ENCODE peak calls at places on chromosomes 11 and 22, in eight cellular contexts. N, U, T, Z, A, R, K and F are unnamed samples.

GRCh38 chr11:95338430-95338991 is 107.5 kb upstream of the SESN3 start:
- DNase-seq in N (no peak), U (no peak), T (no peak), Z (peak; percentile 62), A (no peak), R (no peak), K (no peak), F (no peak)

GRCh38 chr11:68380786-68381622 is 68.6 kb downstream of the LRP5 start:
- DNase-seq in N (no peak), U (no peak), T (no peak), Z (peak; percentile 55), A (no peak), R (no peak), K (no peak), F (no peak)

GRCh38 chr11:15911377-15912044 is 444.8 kb downstream of the SOX6 start:
- DNase-seq in N (no peak), U (no peak), T (no peak), Z (peak; percentile 21), A (no peak), R (no peak), K (no peak), F (peak; percentile 74)

GRCh38 chr11:26753738-26754504 is 32.1 kb upstream of the SLC5A12 start:
- DNase-seq in N (peak; percentile 2), U (peak; percentile 45), T (no peak), Z (peak; percentile 35), A (no peak), R (no peak), K (peak; percentile 56), F (peak; percentile 40)

GRCh38 chr22:42621505-42622002 is 6.9 kb upstream of the POLDIP3 start:
- DNase-seq in N (peak; percentile 50), U (peak; percentile 89), T (no peak), Z (peak; percentile 51), A (peak; percentile 81), R (peak; percentile 86), K (peak; percentile 47), F (no peak)

GRCh38 chr11:19525276-19525675 is 187.4 kb upstream of the NAV2 start:
- DNase-seq in N (no peak), U (no peak), T (peak; percentile 30), Z (no peak), A (no peak), R (no peak), K (no peak), F (no peak)

GRCh38 chr11:35917676-35918075 is 26.2 kb upstream of the LDLRAD3 start:
- DNase-seq in N (no peak), U (no peak), T (no peak), Z (no peak), A (no peak), R (no peak), K (no peak), F (no peak)

GRCh38 chr11:44775366-44776356 is 48.9 kb downstream of the TSPAN18 start:
- DNase-seq in N (peak; percentile 69), U (peak; percentile 69), T (no peak), Z (peak; percentile 60), A (peak; percentile 87), R (no peak), K (peak; percentile 39), F (no peak)

GRCh38 chr22:40436460-40437431 is 66.4 kb downstream of the SGSM3 start:
- DNase-seq in N (peak; percentile 53), U (peak; percentile 39), T (peak; percentile 88), Z (peak; percentile 70), A (peak; percentile 64), R (no peak), K (peak; percentile 41), F (no peak)

GRCh38 chr11:44207292-44207691 is 102.6 kb downstream of the ALX4 start:
- DNase-seq in N (no peak), U (no peak), T (no peak), Z (no peak), A (no peak), R (no peak), K (no peak), F (no peak)

GRCh38 chr11:288328-289144 is at the start of gene PGGHG:
- DNase-seq in N (no peak), U (peak; percentile 95), T (no peak), Z (no peak), A (no peak), R (no peak), K (no peak), F (no peak)

GRCh38 chr11:35857922-35858321 is 85.9 kb upstream of the LDLRAD3 start:
- DNase-seq in N (no peak), U (no peak), T (no peak), Z (no peak), A (no peak), R (no peak), K (no peak), F (no peak)

GRCh38 chr11:102111011-102111786 is 952 bp downstream of the YAP1 start:
- DNase-seq in N (no peak), U (peak; percentile 50), T (no peak), Z (peak; percentile 77), A (no peak), R (peak; percentile 79), K (peak; percentile 94), F (no peak)

GRCh38 chr11:126631399-126631798 is 275.9 kb downstream of the ST3GAL4 start:
- DNase-seq in N (no peak), U (no peak), T (no peak), Z (no peak), A (no peak), R (no peak), K (no peak), F (no peak)

GRCh38 chr22:23790819-23791736 is 4.3 kb downstream of the SMARCB1 start:
- DNase-seq in N (no peak), U (peak; percentile 79), T (no peak), Z (no peak), A (no peak), R (no peak), K (no peak), F (no peak)

GRCh38 chr11:57745206-57745605 is 3.9 kb downstream of the SELENOH start:
- DNase-seq in N (no peak), U (no peak), T (no peak), Z (no peak), A (no peak), R (no peak), K (no peak), F (no peak)
- TF ChIP-seq POLR2AphosphoS5 in N (no peak), U (no peak), T (no peak), Z (no peak), A (no peak), R (peak; percentile 35), K (no peak), F (no peak)

GRCh38 chr11:117419136-117419914 is 91.7 kb downstream of the CEP164 start:
- DNase-seq in N (no peak), U (no peak), T (no peak), Z (no peak), A (no peak), R (no peak), K (no peak), F (no peak)

GRCh38 chr11:117417856-117418255 is 90.2 kb downstream of the CEP164 start:
- DNase-seq in N (no peak), U (no peak), T (no peak), Z (no peak), A (no peak), R (no peak), K (no peak), F (no peak)

GRCh38 chr11:117417342-117417741 is 89.7 kb downstream of the CEP164 start:
- DNase-seq in N (no peak), U (no peak), T (no peak), Z (no peak), A (no peak), R (no peak), K (no peak), F (no peak)

GRCh38 chr11:117419915-117420485 is 92.3 kb downstream of the CEP164 start:
- DNase-seq in N (no peak), U (no peak), T (no peak), Z (no peak), A (no peak), R (no peak), K (no peak), F (no peak)

DNA sequence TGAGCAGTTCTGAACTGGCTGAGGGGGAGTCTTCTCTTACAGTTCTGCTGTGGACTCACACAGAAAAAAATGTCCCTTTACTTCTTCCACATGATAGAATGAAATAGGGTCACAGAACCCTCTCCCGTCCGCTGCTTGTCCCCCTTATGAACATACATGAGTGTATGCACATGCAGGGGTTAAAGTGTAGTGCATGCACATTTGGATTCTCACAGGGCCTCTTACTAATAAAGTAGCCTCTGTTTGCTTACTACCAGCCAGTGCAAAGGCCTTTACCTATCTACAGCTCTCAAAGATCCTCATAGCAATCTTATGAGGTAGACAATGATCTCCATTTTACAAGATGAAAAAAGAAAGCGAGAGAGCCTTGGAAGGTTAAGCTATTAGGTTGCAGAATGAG is 91.0 kb downstream of the CEP164 start:
- DNase-seq in N (no peak), U (no peak), T (no peak), Z (no peak), A (no peak), R (no peak), K (peak; percentile 12), F (no peak)
- H3K9ac ChIP-seq in N (no peak overlapping the region), U (no peak overlapping the region), T (no peak overlapping the region), Z (no peak overlapping the region), A (no peak overlapping the region), R (no peak overlapping the region), K (peak overlapping the region; percentile 6), F (no peak overlapping the region)

DNA sequence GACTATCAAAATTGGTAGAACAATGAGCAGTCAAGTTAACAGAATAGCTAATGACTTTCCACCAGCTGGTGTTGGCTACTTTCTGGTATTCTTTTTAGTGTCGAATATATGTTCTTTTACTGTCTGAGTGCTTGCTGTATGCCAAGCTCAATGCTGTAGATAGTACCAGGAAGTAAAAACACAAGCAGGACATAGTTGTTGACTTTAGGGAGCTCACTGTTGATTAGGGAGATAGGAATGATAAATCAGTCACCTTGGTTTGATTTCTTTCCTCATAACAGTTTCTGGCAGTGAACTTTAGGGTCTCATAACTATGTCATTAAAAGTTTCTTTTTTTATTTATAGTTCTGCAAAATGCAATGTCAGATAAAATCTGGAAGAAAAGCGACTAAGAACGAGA is 9.0 kb downstream of the HMGXB4 start:
- DNase-seq in N (no peak), U (no peak), T (no peak), Z (no peak), A (no peak), R (no peak), K (no peak), F (no peak)
- H3K4me3 ChIP-seq in N (no peak overlapping the region), U (no peak overlapping the region), T (no peak overlapping the region), Z (no peak overlapping the region), A (no peak overlapping the region), R (no peak overlapping the region), K (no peak overlapping the region), F (no peak overlapping the region)

GRCh38 chr11:47289856-47290255 is 19.9 kb downstream of the MADD start:
- DNase-seq in N (no peak), U (no peak), T (no peak), Z (no peak), A (no peak), R (no peak), K (no peak), F (no peak)

GRCh38 chr11:47282462-47282861 is 12.5 kb downstream of the MADD start:
- DNase-seq in N (no peak), U (no peak), T (no peak), Z (no peak), A (no peak), R (no peak), K (no peak), F (no peak)

GRCh38 chr11:47284151-47284550 is 14.2 kb downstream of the MADD start:
- DNase-seq in N (no peak), U (no peak), T (no peak), Z (no peak), A (no peak), R (no peak), K (no peak), F (no peak)

GRCh38 chr11:47285969-47286770 is 16.2 kb downstream of the MADD start:
- DNase-seq in N (no peak), U (no peak), T (no peak), Z (no peak), A (no peak), R (no peak), K (no peak), F (no peak)

GRCh38 chr11:47288066-47288465 is 18.1 kb downstream of the MADD start:
- DNase-seq in N (no peak), U (no peak), T (no peak), Z (no peak), A (no peak), R (no peak), K (no peak), F (no peak)
- TF ChIP-seq POLR2AphosphoS5 in N (no peak), U (no peak), T (no peak), Z (no peak), A (no peak), R (no peak), K (no peak), F (no peak)